ENCODE peak calls at places on chromosomes 12 and 14, in four cellular contexts. One of them, this sample, is unnamed.

GRCh38 chr14:106067935-106068334 is 541.6 kb downstream of the TMEM121 start:
- DNase-seq in K562: no peak
- DNase-seq in A549: no peak
- DNase-seq in H1: no peak
- DNase-seq in this sample: no peak

GRCh38 chr12:95102916-95103671 is 29.7 kb upstream of the NR2C1 start:
- DNase-seq in K562: no peak
- DNase-seq in A549: peak
- DNase-seq in H1: no peak
- DNase-seq in this sample: peak

GRCh38 chr12:47649381-47649780 is 56.4 kb downstream of the RPAP3 start:
- DNase-seq in K562: no peak
- DNase-seq in A549: no peak
- DNase-seq in H1: no peak
- DNase-seq in this sample: no peak

GRCh38 chr12:52204095-52204930 is 12.5 kb upstream of the KRT80 start:
- DNase-seq in K562: no peak
- DNase-seq in A549: no peak
- DNase-seq in H1: no peak
- DNase-seq in this sample: no peak

GRCh38 chr12:98084950-98085349 is 430.4 kb upstream of the TMPO start:
- DNase-seq in K562: no peak
- DNase-seq in A549: no peak
- DNase-seq in H1: no peak
- DNase-seq in this sample: no peak

GRCh38 chr14:93926209-93926872 is 803 bp upstream of the FAM181A start:
- DNase-seq in K562: no peak
- DNase-seq in A549: no peak
- DNase-seq in H1: no peak
- DNase-seq in this sample: no peak

GRCh38 chr14:55094630-55095157 is 34.4 kb upstream of the LGALS3 start:
- DNase-seq in K562: no peak
- DNase-seq in A549: no peak
- DNase-seq in H1: no peak
- DNase-seq in this sample: no peak

GRCh38 chr12:27334052-27334720 is 1.6 kb downstream of the BMAL2 start:
- DNase-seq in K562: no peak
- DNase-seq in A549: no peak
- DNase-seq in H1: no peak
- DNase-seq in this sample: no peak

GRCh38 chr14:86912689-86913088 is 1080.3 kb downstream of the GALC start:
- DNase-seq in K562: no peak
- DNase-seq in A549: no peak
- DNase-seq in H1: no peak
- DNase-seq in this sample: no peak

GRCh38 chr12:110174373-110174996 is 50.3 kb downstream of the IFT81 start:
- DNase-seq in K562: no peak
- DNase-seq in A549: no peak
- DNase-seq in H1: no peak
- DNase-seq in this sample: no peak

GRCh38 chr14:102479777-102480176 is 29.8 kb downstream of the ANKRD9 start:
- DNase-seq in K562: no peak
- DNase-seq in A549: no peak
- DNase-seq in H1: no peak
- DNase-seq in this sample: no peak

GRCh38 chr12:111409403-111410228 is 3.9 kb downstream of the SH2B3 start:
- DNase-seq in K562: peak
- DNase-seq in A549: no peak
- DNase-seq in H1: no peak
- DNase-seq in this sample: no peak

DNA sequence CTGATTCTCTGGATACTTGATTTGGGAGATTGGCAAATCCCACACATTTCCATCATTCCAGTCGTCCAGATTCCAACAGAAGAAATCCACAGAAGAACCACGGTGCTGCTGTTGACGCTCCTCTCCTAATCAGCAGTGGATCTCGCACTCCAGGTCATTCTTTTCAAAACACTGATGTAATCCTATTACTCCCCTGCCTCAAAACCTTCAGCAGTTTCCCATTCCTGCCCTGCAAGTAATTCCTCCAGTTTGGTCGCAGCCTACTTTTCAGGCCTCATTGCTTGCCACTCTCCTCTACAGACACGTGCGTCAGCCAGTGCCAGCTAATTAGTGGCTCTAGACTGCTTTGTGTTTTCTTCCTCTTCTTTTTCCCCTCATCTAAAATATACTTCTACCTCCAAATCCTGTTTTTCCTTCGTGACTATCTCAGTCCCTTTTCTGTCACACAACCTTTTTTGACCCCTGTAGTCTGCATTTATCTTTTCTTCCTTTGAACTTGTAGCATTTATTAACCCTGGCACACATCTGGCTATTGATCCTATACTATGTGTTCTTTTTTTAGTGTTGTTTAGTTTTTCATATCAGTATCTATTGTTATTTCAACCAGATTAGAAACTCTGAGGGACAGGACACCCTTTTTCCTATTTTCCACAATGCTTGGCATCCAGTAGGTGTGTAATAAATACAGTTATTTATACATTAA is 36.8 kb downstream of the PRORP start:
- DNase-seq in K562: no peak
- DNase-seq in A549: no peak
- DNase-seq in H1: no peak
- DNase-seq in this sample: no peak
- TF ChIP-seq KDM1A in K562: no peak
- TF ChIP-seq KDM1A in A549: no peak
- TF ChIP-seq KDM1A in H1: no peak
- TF ChIP-seq KDM1A in this sample: no peak

GRCh38 chr12:53927220-53928029 is 11.2 kb upstream of the HOXC13 start:
- DNase-seq in K562: no peak
- DNase-seq in A549: no peak
- DNase-seq in H1: no peak
- DNase-seq in this sample: no peak
- TF ChIP-seq CEBPB in K562: no peak
- TF ChIP-seq CEBPB in A549: no peak
- TF ChIP-seq CEBPB in H1: no peak
- TF ChIP-seq CEBPB in this sample: no peak

GRCh38 chr12:12901158-12901791 is 9.9 kb downstream of the GPRC5A start:
- DNase-seq in K562: no peak
- DNase-seq in A549: peak
- DNase-seq in H1: no peak
- DNase-seq in this sample: no peak

GRCh38 chr12:12900786-12901157 is 9.4 kb downstream of the GPRC5A start:
- DNase-seq in K562: no peak
- DNase-seq in A549: no peak
- DNase-seq in H1: no peak
- DNase-seq in this sample: no peak

GRCh38 chr12:12898136-12898712 is 6.9 kb downstream of the GPRC5A start:
- DNase-seq in K562: no peak
- DNase-seq in A549: peak
- DNase-seq in H1: no peak
- DNase-seq in this sample: no peak

GRCh38 chr12:12898911-12899511 is 7.6 kb downstream of the GPRC5A start:
- DNase-seq in K562: no peak
- DNase-seq in A549: no peak
- DNase-seq in H1: no peak
- DNase-seq in this sample: no peak

DNA sequence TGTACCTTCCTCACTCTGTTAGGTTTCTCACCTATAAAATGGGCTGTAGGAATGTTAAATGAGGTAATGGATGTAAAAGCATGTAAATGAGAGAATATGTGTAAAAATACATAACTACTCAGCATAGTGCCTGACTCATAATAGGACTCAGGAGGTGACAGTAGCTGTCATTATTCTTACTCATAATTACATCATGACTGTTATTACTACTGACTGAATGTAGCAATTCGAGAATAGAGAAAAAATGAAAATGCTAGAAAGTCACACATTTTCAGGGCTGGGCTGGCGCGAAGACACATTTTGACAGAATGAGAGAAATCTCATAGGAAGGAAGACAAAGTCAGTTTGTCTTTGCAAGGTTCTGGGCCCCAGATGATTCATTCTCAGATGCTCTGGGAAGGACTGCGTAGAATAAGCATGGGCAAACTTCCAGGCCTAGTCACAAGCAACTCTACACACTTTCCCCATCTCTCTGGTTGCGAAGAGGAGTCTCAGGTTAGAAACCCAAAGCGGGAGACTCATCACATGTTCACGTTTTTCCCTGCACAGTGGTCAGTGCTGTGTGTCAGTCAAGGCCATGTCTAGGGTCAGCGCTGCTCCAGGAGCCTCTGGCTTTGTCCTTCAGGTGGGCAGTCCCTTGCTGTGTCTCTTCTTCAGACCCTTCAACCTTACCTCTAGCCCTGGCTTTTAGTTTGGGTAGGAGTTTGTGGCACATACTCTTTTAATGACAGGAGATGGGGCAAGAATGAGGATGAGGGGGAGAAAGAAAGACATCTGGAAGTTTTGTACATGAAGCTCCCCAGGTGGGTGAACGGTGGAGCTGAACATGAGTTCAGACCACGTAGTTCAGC is 8.4 kb downstream of the GPRC5A start:
- DNase-seq in K562: no peak
- DNase-seq in A549: peak
- DNase-seq in H1: no peak
- DNase-seq in this sample: no peak
- TF ChIP-seq KDM1A in K562: no peak
- TF ChIP-seq KDM1A in A549: no peak
- TF ChIP-seq KDM1A in H1: no peak
- TF ChIP-seq KDM1A in this sample: no peak

GRCh38 chr14:96575233-96575632 is 73.1 kb downstream of the PAPOLA start:
- DNase-seq in K562: no peak
- DNase-seq in A549: no peak
- DNase-seq in H1: no peak
- DNase-seq in this sample: no peak
- TF ChIP-seq CEBPB in K562: no peak
- TF ChIP-seq CEBPB in A549: no peak
- TF ChIP-seq CEBPB in H1: no peak
- TF ChIP-seq CEBPB in this sample: no peak

GRCh38 chr14:80850197-80850814 is 91.2 kb downstream of the CEP128 start:
- DNase-seq in K562: peak
- DNase-seq in A549: peak
- DNase-seq in H1: no peak
- DNase-seq in this sample: no peak
- TF ChIP-seq KDM1A in K562: no peak
- TF ChIP-seq KDM1A in A549: no peak
- TF ChIP-seq KDM1A in H1: no peak
- TF ChIP-seq KDM1A in this sample: no peak

GRCh38 chr14:100240725-100241032 is 1.7 kb downstream of the YY1 start:
- DNase-seq in K562: no peak
- DNase-seq in A549: no peak
- DNase-seq in H1: no peak
- DNase-seq in this sample: no peak

GRCh38 chr14:100237735-100238418 is 1.1 kb upstream of the YY1 start:
- DNase-seq in K562: no peak
- DNase-seq in A549: peak
- DNase-seq in H1: no peak
- DNase-seq in this sample: no peak

GRCh38 chr14:100239840-100240724 is 1.1 kb downstream of the YY1 start:
- DNase-seq in K562: peak
- DNase-seq in A549: peak
- DNase-seq in H1: no peak
- DNase-seq in this sample: no peak

GRCh38 chr14:100238419-100239199 is at the start of gene YY1:
- DNase-seq in K562: peak
- DNase-seq in A549: peak
- DNase-seq in H1: peak
- DNase-seq in this sample: peak

GRCh38 chr14:100239200-100239839 is 376 bp downstream of the YY1 start:
- DNase-seq in K562: peak
- DNase-seq in A549: no peak
- DNase-seq in H1: no peak
- DNase-seq in this sample: no peak
- TF ChIP-seq CEBPB in K562: no peak
- TF ChIP-seq CEBPB in A549: no peak
- TF ChIP-seq CEBPB in H1: no peak
- TF ChIP-seq CEBPB in this sample: no peak

GRCh38 chr14:23384364-23385080 is 7.7 kb downstream of the CMTM5 start:
- DNase-seq in K562: no peak
- DNase-seq in A549: no peak
- DNase-seq in H1: no peak
- DNase-seq in this sample: no peak

GRCh38 chr14:23387916-23388882 is 11.4 kb downstream of the CMTM5 start:
- DNase-seq in K562: no peak
- DNase-seq in A549: no peak
- DNase-seq in H1: no peak
- DNase-seq in this sample: no peak

GRCh38 chr14:23386999-23387398 is 10.2 kb downstream of the CMTM5 start:
- DNase-seq in K562: no peak
- DNase-seq in A549: no peak
- DNase-seq in H1: no peak
- DNase-seq in this sample: no peak

GRCh38 chr14:23385244-23385643 is 8.4 kb downstream of the CMTM5 start:
- DNase-seq in K562: no peak
- DNase-seq in A549: no peak
- DNase-seq in H1: no peak
- DNase-seq in this sample: no peak

DNA sequence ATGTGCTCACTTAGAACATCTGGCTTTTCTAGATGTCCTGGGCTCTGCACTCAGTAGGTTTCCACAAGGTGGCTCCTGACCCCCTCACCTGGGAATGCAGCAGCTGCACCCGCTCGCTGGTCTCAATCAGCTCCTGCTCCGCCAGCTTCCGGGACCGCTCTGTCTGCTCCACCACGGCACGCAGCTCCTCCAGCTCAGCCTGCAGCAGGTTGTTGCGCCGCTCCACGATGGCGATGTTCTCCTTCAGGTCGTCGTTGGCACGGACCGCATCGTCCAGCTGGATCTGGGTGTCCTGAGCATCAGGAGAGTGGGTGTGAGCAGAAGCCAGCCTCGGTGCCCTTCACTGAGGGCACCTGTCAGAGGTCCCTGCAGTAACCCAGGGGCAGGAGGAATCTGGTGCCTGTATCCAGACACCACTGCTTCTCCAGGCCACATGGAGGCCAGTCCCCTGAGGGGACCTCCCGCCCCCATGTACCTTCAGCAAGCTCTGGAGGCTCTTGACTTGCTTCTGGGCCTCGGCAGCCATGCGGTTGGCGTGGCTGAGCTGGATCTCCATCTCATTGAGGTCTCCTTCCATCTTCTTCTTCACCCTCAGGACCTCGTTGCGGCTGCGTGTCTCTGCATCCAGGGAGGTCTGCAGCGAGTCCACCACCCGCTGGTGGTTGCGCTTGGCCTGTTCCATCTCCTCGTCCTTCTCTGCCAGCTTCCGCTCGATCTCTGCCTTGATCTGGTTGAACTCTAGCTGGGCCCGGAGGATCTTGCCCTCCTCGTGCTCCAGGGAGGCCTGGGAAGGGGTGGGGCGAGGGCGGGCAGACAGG is 9.2 kb downstream of the CMTM5 start:
- DNase-seq in K562: no peak
- DNase-seq in A549: no peak
- DNase-seq in H1: no peak
- DNase-seq in this sample: no peak
- TF ChIP-seq KDM1A in K562: no peak
- TF ChIP-seq KDM1A in A549: no peak
- TF ChIP-seq KDM1A in H1: no peak
- TF ChIP-seq KDM1A in this sample: no peak

This sample was measured in GM12878.